ENCODE peak calls at places on chromosomes 7 and 10, in five cellular contexts. One of them, this sample, is unnamed.

GRCh38 chr10:30999084-30999712 is 32.5 kb downstream of the ZNF438 start:
- DNase-seq in aorta: peak
- DNase-seq in IMR-90: peak
- DNase-seq in uterus: no peak
- DNase-seq in cardiac fibroblast: peak
- DNase-seq in this sample: peak

GRCh38 chr10:124298891-124299290 is 119.8 kb downstream of the OAT start:
- DNase-seq in aorta: no peak
- DNase-seq in IMR-90: no peak
- DNase-seq in uterus: no peak
- DNase-seq in cardiac fibroblast: no peak
- DNase-seq in this sample: no peak

GRCh38 chr7:48090095-48090805 is 1.2 kb downstream of the UPP1 start:
- DNase-seq in aorta: no peak
- DNase-seq in IMR-90: peak
- DNase-seq in uterus: no peak
- DNase-seq in cardiac fibroblast: peak
- DNase-seq in this sample: peak

GRCh38 chr10:5344746-5345145 is 20.0 kb upstream of the UCN3 start:
- DNase-seq in aorta: no peak
- DNase-seq in IMR-90: no peak
- DNase-seq in uterus: no peak
- DNase-seq in cardiac fibroblast: no peak
- DNase-seq in this sample: no peak

GRCh38 chr10:121522841-121523240 is 75.4 kb downstream of the FGFR2 start:
- DNase-seq in aorta: no peak
- DNase-seq in IMR-90: no peak
- DNase-seq in uterus: no peak
- DNase-seq in cardiac fibroblast: no peak
- DNase-seq in this sample: no peak

GRCh38 chr10:18683427-18683826 is 24.2 kb downstream of the ARL5B start:
- DNase-seq in aorta: no peak
- DNase-seq in IMR-90: peak
- DNase-seq in uterus: no peak
- DNase-seq in cardiac fibroblast: peak
- DNase-seq in this sample: no peak

GRCh38 chr10:20105236-20105635 is 289.0 kb downstream of the PLXDC2 start:
- DNase-seq in aorta: no peak
- DNase-seq in IMR-90: peak
- DNase-seq in uterus: no peak
- DNase-seq in cardiac fibroblast: peak
- DNase-seq in this sample: no peak

GRCh38 chr7:46321556-46322205 is 400.6 kb upstream of the IGFBP3 start:
- DNase-seq in aorta: no peak
- DNase-seq in IMR-90: peak
- DNase-seq in uterus: no peak
- DNase-seq in cardiac fibroblast: peak
- DNase-seq in this sample: no peak

GRCh38 chr7:23403970-23404369 is 66.3 kb downstream of the IGF2BP3 start:
- DNase-seq in aorta: no peak
- DNase-seq in IMR-90: no peak
- DNase-seq in uterus: no peak
- DNase-seq in cardiac fibroblast: no peak
- DNase-seq in this sample: no peak

GRCh38 chr7:2000801-2001321 is 231.9 kb downstream of the MAD1L1 start:
- DNase-seq in aorta: peak
- DNase-seq in IMR-90: no peak
- DNase-seq in uterus: no peak
- DNase-seq in cardiac fibroblast: no peak
- DNase-seq in this sample: no peak

GRCh38 chr7:71752171-71752935 is 620.4 kb downstream of the GALNT17 start:
- DNase-seq in aorta: peak
- DNase-seq in IMR-90: no peak
- DNase-seq in uterus: no peak
- DNase-seq in cardiac fibroblast: peak
- DNase-seq in this sample: peak

GRCh38 chr7:158301221-158301620 is 286.4 kb downstream of the PTPRN2 start:
- DNase-seq in aorta: no peak
- DNase-seq in IMR-90: no peak
- DNase-seq in uterus: no peak
- DNase-seq in cardiac fibroblast: no peak
- DNase-seq in this sample: no peak

This sample was measured in heart left ventricle.